ENCODE peak calls at places on chromosomes 3 and 15, in ten cellular contexts. C is GM23248, K is trophoblast cell, I is HepG2, Q is fibroblast of lung, S is K562, R is neural progenitor cell, T is HCT116, A is neuronal stem cell, G is PC-3. W is an unnamed sample. For H3K36me3, the result is how much of the 10 kb centered on the place peaks cover.

GRCh38 chr3:66583646-66584045 is 82.8 kb upstream of the LRIG1 start:
- DNase-seq in T (no peak), C (no peak), G (no peak), A (no peak), S (no peak), I (no peak), K (no peak), R (no peak), Q (no peak), W (no peak)

GRCh38 chr15:85872125-85872524 is 77.4 kb upstream of the KLHL25 start:
- DNase-seq in G (no peak), S (no peak), K (no peak), C (no peak), Q (no peak), T (no peak), I (no peak), A (no peak), R (no peak), W (no peak)

GRCh38 chr3:65927576-65927975 is 111.1 kb downstream of the MAGI1 start:
- DNase-seq in I (peak), T (no peak), S (no peak), G (peak), A (no peak), K (no peak), R (no peak), C (peak), Q (no peak), W (no peak)

GRCh38 chr15:101250931-101251829 is 668 bp downstream of the CHSY1 start:
- DNase-seq in C (peak), G (peak), R (peak), K (peak), A (no peak), S (peak), Q (no peak), T (no peak), I (no peak), W (peak)

GRCh38 chr3:115623414-115623868 is at the start of gene GAP43:
- DNase-seq in Q (peak), A (no peak), I (peak), S (no peak), R (peak), T (no peak), C (peak), G (peak), K (no peak), W (peak)

GRCh38 chr3:168878655-168879054 is 782.9 kb upstream of the GOLIM4 start:
- DNase-seq in Q (peak), K (peak), T (no peak), C (peak), S (no peak), G (peak), I (no peak), A (no peak), R (no peak), W (no peak)

GRCh38 chr3:175457301-175457700 is 598.2 kb downstream of the NAALADL2 start:
- DNase-seq in C (no peak), T (no peak), A (no peak), I (no peak), S (no peak), K (no peak), Q (no peak), G (no peak), R (no peak), W (no peak)

GRCh38 chr3:134406331-134407246 is 32.3 kb upstream of the AMOTL2 start:
- DNase-seq in Q (peak), S (no peak), C (peak), T (no peak), I (no peak), K (no peak), A (peak), G (no peak), R (peak), W (no peak)

GRCh38 chr15:31069360-31070000 is 32.0 kb downstream of the TRPM1 start:
- DNase-seq in G (peak), A (no peak), R (no peak), C (peak), Q (peak), I (peak), K (no peak), T (no peak), S (no peak), W (no peak)

GRCh38 chr3:30632521-30632920 is 26.1 kb downstream of the TGFBR2 start:
- DNase-seq in A (no peak), T (no peak), K (no peak), I (no peak), R (no peak), Q (no peak), S (no peak), G (no peak), C (no peak), W (no peak)

GRCh38 chr3:123705886-123706285 is 121.0 kb upstream of the HACD2 start:
- DNase-seq in I (no peak), Q (no peak), S (no peak), K (no peak), C (no peak), A (no peak), R (no peak), G (no peak), T (no peak), W (no peak)

GRCh38 chr3:122146466-122146865 is 37.0 kb upstream of the CASR start:
- DNase-seq in T (no peak), A (no peak), R (no peak), I (no peak), K (no peak), S (no peak), G (no peak), C (no peak), Q (no peak), W (peak)

GRCh38 chr3:9768376-9768775 is 1.4 kb downstream of the CAMK1 start:
- DNase-seq in G (no peak), T (no peak), I (peak), K (no peak), C (no peak), S (no peak), A (no peak), R (no peak), Q (no peak), W (no peak)

GRCh38 chr3:34017757-34018156 is 219.3 kb downstream of the PDCD6IP start:
- DNase-seq in K (no peak), S (no peak), C (no peak), I (no peak), T (no peak), G (no peak), Q (no peak), A (no peak), R (no peak), W (no peak)
- H3K4me2 ChIP-seq in K (no peak), S (no peak), C (no peak), I (no peak), T (no peak), G (no peak), Q (no peak), A (no peak), R (no peak), W (no peak)

GRCh38 chr3:59480486-59480995 is 430.7 kb upstream of the CFAP20DC start:
- DNase-seq in I (no peak), C (peak), G (peak), S (no peak), K (peak), Q (peak), A (no peak), T (no peak), R (no peak), W (peak)
- H2AFZ ChIP-seq in I (no peak), C (peak), G (peak), S (no peak), K (no peak), Q (peak), A (no peak), T (no peak), R (no peak), W (peak)

GRCh38 chr3:52253314-52254260 is 8.0 kb downstream of the PPM1M start:
- DNase-seq in T (no peak), C (peak), I (no peak), A (no peak), G (no peak), S (no peak), R (no peak), Q (no peak), K (no peak), W (peak)

GRCh38 chr3:52259035-52259434 is 13.5 kb downstream of the PPM1M start:
- DNase-seq in I (no peak), G (no peak), K (no peak), S (no peak), A (no peak), C (peak), T (no peak), R (no peak), Q (no peak), W (no peak)

GRCh38 chr3:52257911-52258310 is 12.4 kb downstream of the PPM1M start:
- DNase-seq in I (no peak), A (no peak), T (no peak), K (no peak), G (no peak), C (no peak), Q (no peak), S (no peak), R (no peak), W (no peak)

GRCh38 chr3:52256622-52257021 is 11.1 kb downstream of the PPM1M start:
- DNase-seq in C (no peak), R (no peak), T (no peak), Q (no peak), A (no peak), G (no peak), S (no peak), K (no peak), I (no peak), W (no peak)

GRCh38 chr3:52254608-52255007 is 9.0 kb downstream of the PPM1M start:
- DNase-seq in I (no peak), K (no peak), A (no peak), T (no peak), Q (no peak), S (no peak), G (no peak), R (no peak), C (no peak), W (no peak)
- H3K36me3 ChIP-seq in I (half or more), K (under half), A (half or more), T (half or more), Q (under half), S (half or more), G (half or more), R (under half), C (half or more), W (half or more)

DNA sequence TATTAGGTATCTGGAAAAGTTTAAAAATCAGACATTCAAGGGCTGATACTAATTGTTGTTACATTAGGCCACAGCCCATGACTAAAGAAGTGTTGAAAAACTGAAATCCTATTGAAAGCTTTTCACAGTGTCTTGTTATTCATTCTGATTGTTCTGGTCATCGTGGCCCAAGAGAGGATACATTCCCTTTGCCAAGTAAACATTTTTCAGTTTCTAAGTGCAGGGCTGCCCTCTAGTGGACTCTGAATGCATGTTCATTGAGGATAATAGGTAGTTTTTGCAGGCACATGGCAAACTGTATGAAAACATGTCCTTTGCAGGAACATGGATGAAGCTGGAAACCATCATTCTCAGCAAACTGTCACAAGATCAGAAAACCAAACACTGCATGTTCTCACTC is 181.1 kb downstream of the MYRIP start:
- DNase-seq in Q (peak), G (peak), K (peak), A (peak), T (peak), S (peak), C (peak), R (peak), I (peak), W (peak)
- H3K4me2 ChIP-seq in Q (no peak), G (no peak), K (no peak), A (no peak), T (no peak), S (no peak), C (no peak), R (no peak), I (no peak), W (no peak)

GRCh38 chr3:21954709-21955108 is 203.7 kb upstream of the ZNF385D start:
- DNase-seq in T (no peak), Q (peak), I (no peak), R (no peak), K (peak), A (no peak), C (peak), S (no peak), G (peak), W (no peak)
- H2AFZ ChIP-seq in T (no peak), Q (no peak), I (no peak), R (peak), K (no peak), A (peak), C (peak), S (no peak), G (peak), W (peak)

DNA sequence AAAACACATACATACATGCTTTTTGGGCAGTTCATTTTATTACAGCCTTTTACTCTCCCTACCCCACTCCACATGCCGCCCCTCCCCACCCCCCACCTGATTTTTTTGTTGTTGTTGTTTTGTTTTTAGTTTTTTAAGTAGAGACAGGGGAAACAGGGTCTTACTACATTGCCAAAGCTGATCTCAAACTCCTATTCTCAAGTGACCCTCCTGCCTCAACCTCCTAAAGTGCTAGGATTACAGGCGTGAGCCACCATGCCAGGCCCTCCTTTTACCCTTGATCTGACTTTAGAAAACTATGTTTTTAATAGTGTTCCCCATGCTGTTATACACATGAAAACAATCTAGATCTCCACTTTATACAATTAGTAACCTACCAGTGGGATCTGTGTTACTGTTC is 14.8 kb downstream of the PDE12 start:
- DNase-seq in I (no peak), G (no peak), C (no peak), K (no peak), A (no peak), R (no peak), T (no peak), Q (no peak), S (no peak), W (no peak)
- H3K36me3 ChIP-seq in I (half or more), G (under half), C (half or more), K (under half), A (half or more), R (under half), T (under half), Q (under half), S (half or more), W (half or more)

GRCh38 chr3:140597792-140598191 is 80.1 kb upstream of the TRIM42 start:
- DNase-seq in I (no peak), S (no peak), A (no peak), Q (no peak), R (no peak), C (no peak), K (no peak), G (no peak), T (no peak), W (no peak)
- H3K4me2 ChIP-seq in I (no peak), S (no peak), A (no peak), Q (no peak), R (no peak), C (no peak), K (no peak), G (no peak), T (no peak), W (no peak)

GRCh38 chr3:126156468-126156867 is 23.9 kb downstream of the ALDH1L1 start:
- DNase-seq in S (peak), C (no peak), K (no peak), I (no peak), A (no peak), T (no peak), Q (no peak), R (no peak), G (no peak), W (peak)
- H2AFZ ChIP-seq in S (peak), C (no peak), K (no peak), I (no peak), A (peak), T (no peak), Q (no peak), R (no peak), G (no peak), W (no peak)

W was measured in osteoblast.